ENCODE peak calls at places on chromosomes 2 and 18, in five cellular contexts. One of them, this sample, is unnamed.
A peak's percentile ranks its signal among the peaks of the same experiment; 100 is the strongest.

GRCh38 chr2:117835990-117836760 is 21.7 kb downstream of the DDX18 start:
- DNase-seq in NCI-H1105: peak; percentile 42
- DNase-seq in memory B cell: peak; percentile 26
- DNase-seq in neural progenitor cell: peak; percentile 85
- DNase-seq in mucosa of gallbladder: peak; percentile 79
- DNase-seq in this sample: peak; percentile 51

GRCh38 chr2:219392754-219393153 is 5.0 kb upstream of the DNPEP start:
- DNase-seq in NCI-H1105: no peak
- DNase-seq in mucosa of gallbladder: no peak
- DNase-seq in memory B cell: no peak
- DNase-seq in neural progenitor cell: no peak
- DNase-seq in this sample: no peak

GRCh38 chr2:8676191-8676914 is 5.5 kb upstream of the ID2 start:
- DNase-seq in NCI-H1105: no peak
- DNase-seq in memory B cell: no peak
- DNase-seq in neural progenitor cell: peak; percentile 26
- DNase-seq in mucosa of gallbladder: peak; percentile 83
- DNase-seq in this sample: no peak

GRCh38 chr2:128358941-128359731 is 40.5 kb upstream of the HS6ST1 start:
- DNase-seq in NCI-H1105: no peak
- DNase-seq in neural progenitor cell: no peak
- DNase-seq in mucosa of gallbladder: peak; percentile 8
- DNase-seq in memory B cell: no peak
- DNase-seq in this sample: no peak

GRCh38 chr2:65023742-65024141 is 32.5 kb upstream of the CEP68 start:
- DNase-seq in mucosa of gallbladder: no peak
- DNase-seq in neural progenitor cell: peak; percentile 8
- DNase-seq in NCI-H1105: no peak
- DNase-seq in memory B cell: no peak
- DNase-seq in this sample: no peak

GRCh38 chr2:200616193-200616592 is 30.4 kb downstream of the AOX1 start:
- DNase-seq in NCI-H1105: no peak
- DNase-seq in mucosa of gallbladder: peak; percentile 43
- DNase-seq in neural progenitor cell: no peak
- DNase-seq in memory B cell: no peak
- DNase-seq in this sample: no peak

GRCh38 chr18:51007787-51008134 is 22.3 kb upstream of the SMAD4 start:
- DNase-seq in memory B cell: no peak
- DNase-seq in NCI-H1105: no peak
- DNase-seq in mucosa of gallbladder: no peak
- DNase-seq in neural progenitor cell: peak; percentile 8
- DNase-seq in this sample: no peak

GRCh38 chr18:2431836-2432235 is 139.5 kb downstream of the METTL4 start:
- DNase-seq in neural progenitor cell: no peak
- DNase-seq in memory B cell: no peak
- DNase-seq in mucosa of gallbladder: no peak
- DNase-seq in NCI-H1105: no peak
- DNase-seq in this sample: no peak

GRCh38 chr2:164560181-164560792 is 61.0 kb downstream of the GRB14 start:
- DNase-seq in mucosa of gallbladder: no peak
- DNase-seq in NCI-H1105: peak; percentile 14
- DNase-seq in neural progenitor cell: peak; percentile 26
- DNase-seq in memory B cell: no peak
- DNase-seq in this sample: no peak

GRCh38 chr2:109247340-109247739 is 118.3 kb downstream of the SH3RF3 start:
- DNase-seq in NCI-H1105: no peak
- DNase-seq in neural progenitor cell: no peak
- DNase-seq in memory B cell: no peak
- DNase-seq in mucosa of gallbladder: peak; percentile 58
- DNase-seq in this sample: no peak

GRCh38 chr2:54176577-54176976 is 61.2 kb downstream of the ACYP2 start:
- DNase-seq in neural progenitor cell: no peak
- DNase-seq in NCI-H1105: no peak
- DNase-seq in memory B cell: no peak
- DNase-seq in mucosa of gallbladder: peak; percentile 16
- DNase-seq in this sample: no peak

GRCh38 chr2:70494283-70494886 is 59.2 kb downstream of the TGFA start:
- DNase-seq in neural progenitor cell: no peak
- DNase-seq in memory B cell: no peak
- DNase-seq in mucosa of gallbladder: no peak
- DNase-seq in NCI-H1105: no peak
- DNase-seq in this sample: no peak

GRCh38 chr18:58525517-58525916 is 103.4 kb downstream of the ALPK2 start:
- DNase-seq in NCI-H1105: no peak
- DNase-seq in mucosa of gallbladder: no peak
- DNase-seq in memory B cell: no peak
- DNase-seq in neural progenitor cell: no peak
- DNase-seq in this sample: peak; percentile 58

GRCh38 chr2:167294031-167294774 is 405.9 kb downstream of the XIRP2 start:
- DNase-seq in NCI-H1105: no peak
- DNase-seq in mucosa of gallbladder: no peak
- DNase-seq in memory B cell: no peak
- DNase-seq in neural progenitor cell: peak; percentile 68
- DNase-seq in this sample: no peak

GRCh38 chr18:26175481-26175880 is 41.8 kb downstream of the PSMA8 start:
- DNase-seq in neural progenitor cell: no peak
- DNase-seq in NCI-H1105: no peak
- DNase-seq in mucosa of gallbladder: no peak
- DNase-seq in memory B cell: no peak
- DNase-seq in this sample: no peak

GRCh38 chr18:7557891-7558454 is 9.1 kb upstream of the PTPRM start:
- DNase-seq in NCI-H1105: no peak
- DNase-seq in mucosa of gallbladder: no peak
- DNase-seq in memory B cell: no peak
- DNase-seq in neural progenitor cell: no peak
- DNase-seq in this sample: no peak

GRCh38 chr2:95316466-95317122 is 19.4 kb downstream of the KCNIP3 start:
- DNase-seq in neural progenitor cell: no peak
- DNase-seq in memory B cell: no peak
- DNase-seq in NCI-H1105: no peak
- DNase-seq in mucosa of gallbladder: no peak
- DNase-seq in this sample: no peak

GRCh38 chr2:120707816-120708215 is 27.9 kb upstream of the GLI2 start:
- DNase-seq in mucosa of gallbladder: no peak
- DNase-seq in memory B cell: no peak
- DNase-seq in neural progenitor cell: no peak
- DNase-seq in NCI-H1105: no peak
- DNase-seq in this sample: no peak

GRCh38 chr2:216075510-216076485 is 5.8 kb downstream of the PECR start:
- DNase-seq in neural progenitor cell: no peak
- DNase-seq in mucosa of gallbladder: no peak
- DNase-seq in NCI-H1105: no peak
- DNase-seq in memory B cell: no peak
- DNase-seq in this sample: no peak

GRCh38 chr2:152245653-152246052 is 70.1 kb upstream of the STAM2 start:
- DNase-seq in NCI-H1105: no peak
- DNase-seq in mucosa of gallbladder: no peak
- DNase-seq in memory B cell: no peak
- DNase-seq in neural progenitor cell: no peak
- DNase-seq in this sample: no peak

GRCh38 chr2:238558456-238559099 is 131.9 kb downstream of the ASB1 start:
- DNase-seq in mucosa of gallbladder: no peak
- DNase-seq in NCI-H1105: no peak
- DNase-seq in memory B cell: no peak
- DNase-seq in neural progenitor cell: no peak
- DNase-seq in this sample: no peak

GRCh38 chr2:8249191-8249590 is 432.7 kb upstream of the ID2 start:
- DNase-seq in memory B cell: no peak
- DNase-seq in NCI-H1105: no peak
- DNase-seq in neural progenitor cell: no peak
- DNase-seq in mucosa of gallbladder: no peak
- DNase-seq in this sample: no peak

GRCh38 chr2:231357931-231358330 is 37.6 kb upstream of the B3GNT7 start:
- DNase-seq in mucosa of gallbladder: no peak
- DNase-seq in neural progenitor cell: no peak
- DNase-seq in NCI-H1105: no peak
- DNase-seq in memory B cell: no peak
- DNase-seq in this sample: no peak

GRCh38 chr2:94999431-94999883 is 26.1 kb upstream of the MAL start:
- DNase-seq in NCI-H1105: no peak
- DNase-seq in memory B cell: no peak
- DNase-seq in mucosa of gallbladder: no peak
- DNase-seq in neural progenitor cell: no peak
- DNase-seq in this sample: no peak

GRCh38 chr2:238528953-238529781 is 102.4 kb downstream of the ASB1 start:
- DNase-seq in mucosa of gallbladder: no peak
- DNase-seq in memory B cell: no peak
- DNase-seq in NCI-H1105: no peak
- DNase-seq in neural progenitor cell: no peak
- DNase-seq in this sample: no peak

GRCh38 chr2:202009019-202009481 is 24.6 kb upstream of the FZD7 start:
- DNase-seq in NCI-H1105: no peak
- DNase-seq in memory B cell: no peak
- DNase-seq in mucosa of gallbladder: no peak
- DNase-seq in neural progenitor cell: no peak
- DNase-seq in this sample: no peak

GRCh38 chr2:238114331-238114841 is 14.2 kb downstream of the ESPNL start:
- DNase-seq in memory B cell: no peak
- DNase-seq in NCI-H1105: no peak
- DNase-seq in mucosa of gallbladder: no peak
- DNase-seq in neural progenitor cell: no peak
- DNase-seq in this sample: no peak

GRCh38 chr2:149819356-149819957 is 231.9 kb upstream of the MMADHC start:
- DNase-seq in NCI-H1105: no peak
- DNase-seq in mucosa of gallbladder: no peak
- DNase-seq in neural progenitor cell: no peak
- DNase-seq in memory B cell: no peak
- DNase-seq in this sample: no peak

GRCh38 chr2:136997550-136997949 is 232.2 kb downstream of the THSD7B start:
- DNase-seq in memory B cell: no peak
- DNase-seq in neural progenitor cell: no peak
- DNase-seq in NCI-H1105: no peak
- DNase-seq in mucosa of gallbladder: no peak
- DNase-seq in this sample: no peak

GRCh38 chr18:40531061-40531460 is 1424.0 kb upstream of the PIK3C3 start:
- DNase-seq in memory B cell: no peak
- DNase-seq in mucosa of gallbladder: no peak
- DNase-seq in NCI-H1105: no peak
- DNase-seq in neural progenitor cell: no peak
- DNase-seq in this sample: no peak

GRCh38 chr2:159209341-159210306 is 76.9 kb downstream of the WDSUB1 start:
- DNase-seq in neural progenitor cell: no peak
- DNase-seq in NCI-H1105: no peak
- DNase-seq in mucosa of gallbladder: peak; percentile 36
- DNase-seq in memory B cell: no peak
- DNase-seq in this sample: no peak

GRCh38 chr2:99867690-99868089 is 274.7 kb downstream of the AFF3 start:
- DNase-seq in neural progenitor cell: no peak
- DNase-seq in NCI-H1105: no peak
- DNase-seq in mucosa of gallbladder: no peak
- DNase-seq in memory B cell: no peak
- DNase-seq in this sample: no peak

GRCh38 chr2:84836215-84836614 is 44.7 kb downstream of the TRABD2A start:
- DNase-seq in memory B cell: no peak
- DNase-seq in neural progenitor cell: no peak
- DNase-seq in NCI-H1105: no peak
- DNase-seq in mucosa of gallbladder: no peak
- DNase-seq in this sample: no peak

GRCh38 chr18:54223568-54224241 is 764 bp downstream of the MBD2 start:
- DNase-seq in mucosa of gallbladder: peak; percentile 69
- DNase-seq in NCI-H1105: peak; percentile 31
- DNase-seq in neural progenitor cell: peak; percentile 47
- DNase-seq in memory B cell: peak; percentile 24
- DNase-seq in this sample: peak; percentile 26

GRCh38 chr2:98757904-98758421 is 27.0 kb upstream of the MGAT4A start:
- DNase-seq in memory B cell: peak; percentile 47
- DNase-seq in neural progenitor cell: no peak
- DNase-seq in mucosa of gallbladder: peak; percentile 91
- DNase-seq in NCI-H1105: no peak
- DNase-seq in this sample: peak; percentile 64

GRCh38 chr2:51013060-51013746 is 18.7 kb downstream of the NRXN1 start:
- DNase-seq in neural progenitor cell: peak; percentile 33
- DNase-seq in memory B cell: no peak
- DNase-seq in mucosa of gallbladder: no peak
- DNase-seq in NCI-H1105: peak; percentile 94
- DNase-seq in this sample: no peak

GRCh38 chr18:49473721-49474120 is 13.3 kb upstream of the DYM start:
- DNase-seq in NCI-H1105: no peak
- DNase-seq in memory B cell: no peak
- DNase-seq in mucosa of gallbladder: no peak
- DNase-seq in neural progenitor cell: no peak
- DNase-seq in this sample: no peak

This sample was measured in stimulated activated naive B cell treated with anti-CD40 and anti-IgM and Interleukin-4, amounts not matched to agents 10 μg/mL and 1 μg/mL and 100 μg/mL, for 72 hours.